ENCODE peak calls at places on chromosomes 13 and 19, in ten cellular contexts. H is HTR-8/SVneo; F is activated CD4-positive, alpha-beta memory T cell treated with anti-CD3 and anti-CD28 coated beads for 36 hours; S is endothelial cell of umbilical vein; Q is AG09319; T is fibroblast of pulmonary artery; J is T-cell; M is NCI-H2107; N is activated naive CD4-positive, alpha-beta T cell treated with anti-CD3 and anti-CD28 coated beads, Interleukin-2, amount 50 U/mL, for 16 hours; G is NT2/D1. K is an unnamed sample.
A peak's percentile ranks its signal among the peaks of the same experiment; 100 is the strongest.

GRCh38 chr19:41570639-41571112 is 5.3 kb upstream of the CEACAM21 start:
- DNase-seq in Q (peak; percentile 32), S (peak; percentile 70), G (peak; percentile 57), J (peak; percentile 82), H (peak; percentile 75), F (peak; percentile 90), T (peak; percentile 75), N (peak; percentile 87), M (peak; percentile 16), K (peak; percentile 79)

GRCh38 chr19:54297759-54298305 is 15.1 kb downstream of the LILRA5 start:
- DNase-seq in G (no peak), Q (no peak), F (no peak), T (no peak), S (no peak), N (no peak), J (no peak), H (no peak), M (no peak), K (no peak)

GRCh38 chr13:63025741-63026140 is 1610.1 kb upstream of the PCDH20 start:
- DNase-seq in S (no peak), J (no peak), G (no peak), F (no peak), Q (no peak), H (no peak), N (no peak), M (no peak), T (no peak), K (no peak)

GRCh38 chr19:13958043-13958442 is 5.7 kb downstream of the DCAF15 start:
- DNase-seq in N (no peak), G (no peak), H (no peak), J (no peak), S (no peak), Q (no peak), T (no peak), F (no peak), M (no peak), K (no peak)

GRCh38 chr19:1648156-1648925 is 4.1 kb downstream of the TCF3 start:
- DNase-seq in Q (no peak), H (no peak), J (no peak), T (no peak), M (no peak), F (no peak), S (no peak), N (no peak), G (no peak), K (no peak)

GRCh38 chr13:34757441-34757840 is 184.6 kb upstream of the NBEA start:
- DNase-seq in G (no peak), F (no peak), H (no peak), Q (no peak), J (no peak), N (no peak), S (no peak), T (peak; percentile 44), M (no peak), K (no peak)

GRCh38 chr19:19566306-19566705 is 28.2 kb downstream of the CILP2 start:
- DNase-seq in H (no peak), N (no peak), S (no peak), M (no peak), G (no peak), F (no peak), J (no peak), Q (no peak), T (no peak), K (no peak)

GRCh38 chr19:38142176-38143035 is 81.6 kb downstream of the DPF1 start:
- DNase-seq in M (no peak), Q (no peak), J (peak; percentile 9), G (peak; percentile 20), S (peak; percentile 37), F (peak; percentile 67), H (peak; percentile 65), T (peak; percentile 63), N (peak; percentile 33), K (peak; percentile 85)

GRCh38 chr13:40694426-40694825 is 28.0 kb upstream of the FOXO1 start:
- DNase-seq in J (no peak), M (no peak), Q (no peak), N (no peak), F (no peak), H (no peak), G (no peak), S (no peak), T (no peak), K (no peak)

GRCh38 chr19:10404888-10405808 is 1.8 kb upstream of the CDC37 start:
- DNase-seq in G (no peak), N (peak; percentile 46), S (no peak), M (no peak), F (peak; percentile 84), Q (no peak), T (no peak), H (no peak), J (no peak), K (no peak)

GRCh38 chr19:29878973-29879654 is 62.9 kb upstream of the URI1 start:
- DNase-seq in Q (no peak), T (peak; percentile 10), S (no peak), G (no peak), H (peak; percentile 45), J (no peak), F (no peak), N (no peak), M (no peak), K (peak; percentile 67)

GRCh38 chr13:82291852-82292251 is 1590.4 kb downstream of the SLITRK1 start:
- DNase-seq in M (no peak), Q (no peak), G (no peak), J (no peak), T (no peak), S (no peak), F (no peak), N (no peak), H (no peak), K (no peak)

GRCh38 chr19:4695224-4695731 is 25.1 kb upstream of the MYDGF start:
- DNase-seq in M (no peak), J (no peak), Q (no peak), T (no peak), G (no peak), H (no peak), S (no peak), N (no peak), F (no peak), K (no peak)

GRCh38 chr13:29457299-29457698 is 138.2 kb downstream of the SLC7A1 start:
- DNase-seq in N (no peak), Q (no peak), T (peak; percentile 93), G (no peak), H (peak; percentile 72), M (no peak), F (no peak), S (peak; percentile 47), J (no peak), K (no peak)

GRCh38 chr19:55319786-55320185 is 5.4 kb downstream of the TMEM150B start:
- DNase-seq in H (no peak), S (peak; percentile 22), Q (no peak), G (no peak), F (no peak), N (no peak), J (no peak), T (peak; percentile 42), M (no peak), K (peak; percentile 92)

GRCh38 chr19:9991425-9992191 is 18.7 kb downstream of the COL5A3 start:
- DNase-seq in M (no peak), J (no peak), N (no peak), T (no peak), G (no peak), S (no peak), H (no peak), F (no peak), Q (no peak), K (no peak)

K was measured in H9.